ENCODE peak calls at places on chromosome 3, in nine cellular contexts. S is activated T-cell treated with anti-CD3 and anti-CD28 coated beads, Interleukin-2, amount 50 U/mL, for 1 hour; E is GM06990; B is GM13977; Q is HAP-1; C is NCI-H2081 treated with DMSO at 0.1 percent for 48 hours; P is T-cell; Z is left lung; R is GM23338. Y is an unnamed sample.

GRCh38 chr3:192850501-192850981 is 67.1 kb downstream of the MB21D2 start:
- DNase-seq in C (no peak), R (no peak), P (no peak), B (peak), Q (no peak), Z (no peak), S (no peak), E (peak), Y (no peak)

GRCh38 chr3:134460965-134461364 is 24.8 kb downstream of the ANAPC13 start:
- DNase-seq in R (no peak), E (no peak), B (no peak), Q (no peak), P (no peak), Z (no peak), C (no peak), S (no peak), Y (no peak)

GRCh38 chr3:196344663-196345062 is 6.5 kb upstream of the TM4SF19 start:
- DNase-seq in Z (no peak), B (no peak), E (no peak), Q (no peak), R (no peak), S (no peak), C (no peak), P (no peak), Y (no peak)

GRCh38 chr3:177521305-177521704 is 324.0 kb upstream of the TBL1XR1 start:
- DNase-seq in P (peak), C (no peak), Z (no peak), B (no peak), E (no peak), S (no peak), R (peak), Q (no peak), Y (no peak)

GRCh38 chr3:42710323-42711021 is 7.9 kb upstream of the HHATL start:
- DNase-seq in C (no peak), B (no peak), Q (no peak), E (no peak), Z (no peak), S (no peak), R (no peak), P (no peak), Y (no peak)

GRCh38 chr3:13801361-13802214 is 78.3 kb downstream of the WNT7A start:
- DNase-seq in E (no peak), C (no peak), Z (no peak), Q (no peak), R (no peak), B (no peak), P (no peak), S (no peak), Y (no peak)

GRCh38 chr3:37282996-37283395 is 108.6 kb upstream of the LRRFIP2 start:
- DNase-seq in S (no peak), B (no peak), E (no peak), Q (no peak), R (no peak), P (no peak), C (no peak), Z (no peak), Y (no peak)

GRCh38 chr3:36677331-36678007 is 86.9 kb downstream of the DCLK3 start:
- DNase-seq in Z (no peak), S (no peak), R (peak), C (no peak), P (no peak), Q (no peak), B (no peak), E (peak), Y (no peak)

GRCh38 chr3:171646357-171647133 is 163.7 kb downstream of the PLD1 start:
- DNase-seq in S (no peak), R (peak), E (no peak), P (no peak), C (peak), B (peak), Z (no peak), Q (peak), Y (no peak)

GRCh38 chr3:188950832-188951489 is 220.8 kb upstream of the TPRG1 start:
- DNase-seq in C (no peak), E (no peak), Z (no peak), R (no peak), B (no peak), Q (no peak), S (no peak), P (no peak), Y (no peak)

GRCh38 chr3:41103200-41103599 is 96.1 kb upstream of the CTNNB1 start:
- DNase-seq in C (no peak), Q (no peak), E (no peak), S (no peak), P (no peak), R (no peak), B (no peak), Z (no peak), Y (no peak)

GRCh38 chr3:65597225-65597951 is 441.3 kb downstream of the MAGI1 start:
- DNase-seq in C (no peak), S (no peak), R (peak), B (no peak), P (no peak), Z (peak), E (no peak), Q (peak), Y (peak)

GRCh38 chr3:76756578-76756977 is 283.3 kb upstream of the ROBO2 start:
- DNase-seq in P (no peak), C (no peak), Q (no peak), R (no peak), S (no peak), E (no peak), B (no peak), Z (no peak), Y (no peak)

Y was measured in neural crest cell.